ENCODE peak calls at places on chromosomes 16 and 17, in seven cellular contexts. K is IMR-90, S is adrenal gland, N is heart left ventricle, Q is esophagus muscularis mucosa, B is uterus, M is ovary. P is an unnamed sample.

GRCh38 chr17:17535957-17536356 is 39.8 kb upstream of the RASD1 start:
- DNase-seq in K (peak), S (peak), N (peak), Q (no peak), B (peak), M (no peak), P (no peak)

GRCh38 chr16:87202346-87202745 is 114.8 kb downstream of the C16orf95 start:
- DNase-seq in K (peak), S (no peak), N (no peak), Q (no peak), B (no peak), M (no peak), P (no peak)

GRCh38 chr17:50949128-50950001 is 83.2 kb upstream of the TOB1 start:
- DNase-seq in K (no peak), S (peak), N (peak), Q (no peak), B (no peak), M (peak), P (no peak)

GRCh38 chr17:4658478-4659305 is 17.2 kb upstream of the ALOX15 start:
- DNase-seq in K (peak), S (no peak), N (no peak), Q (no peak), B (no peak), M (no peak), P (no peak)

GRCh38 chr16:85029413-85029794 is 1.8 kb downstream of the KIAA0513 start:
- DNase-seq in K (peak), S (no peak), N (no peak), Q (no peak), B (peak), M (no peak), P (no peak)

GRCh38 chr16:1573301-1573700 is 38.6 kb downstream of the IFT140 start:
- DNase-seq in K (no peak), S (no peak), N (no peak), Q (no peak), B (no peak), M (no peak), P (no peak)

GRCh38 chr17:1607971-1608320 is 20.7 kb downstream of the SLC43A2 start:
- DNase-seq in K (no peak), S (no peak), N (no peak), Q (no peak), B (no peak), M (no peak), P (no peak)

GRCh38 chr16:57866529-57866918 is 64.2 kb upstream of the KIFC3 start:
- DNase-seq in K (no peak), S (no peak), N (no peak), Q (no peak), B (no peak), M (no peak), P (no peak)

GRCh38 chr16:53816211-53816610 is 112.3 kb downstream of the FTO start:
- DNase-seq in K (no peak), S (no peak), N (no peak), Q (no peak), B (no peak), M (no peak), P (no peak)

GRCh38 chr16:31714899-31715504 is 158.6 kb upstream of the ZNF267 start:
- DNase-seq in K (no peak), S (no peak), N (no peak), Q (no peak), B (no peak), M (no peak), P (no peak)

GRCh38 chr17:44115585-44116415 is 7.6 kb downstream of the HDAC5 start:
- DNase-seq in K (peak), S (no peak), N (no peak), Q (no peak), B (peak), M (peak), P (no peak)

GRCh38 chr17:14746784-14747575 is 446.1 kb downstream of the HS3ST3B1 start:
- DNase-seq in K (no peak), S (no peak), N (no peak), Q (peak), B (no peak), M (no peak), P (no peak)

GRCh38 chr17:81713556-81714411 is 1.7 kb downstream of the SLC25A10 start:
- DNase-seq in K (no peak), S (no peak), N (no peak), Q (no peak), B (peak), M (peak), P (peak)
- TF ChIP-seq POLR2A in K (no peak), S (no peak), N (no peak), Q (no peak), B (no peak), M (no peak), P (peak)

GRCh38 chr17:55283256-55283965 is 18.7 kb downstream of the HLF start:
- DNase-seq in K (no peak), S (no peak), N (no peak), Q (no peak), B (no peak), M (no peak), P (no peak)
- H3K27ac ChIP-seq in K (no peak), S (peak), N (peak), Q (peak), B (peak), M (peak), P (peak)

GRCh38 chr17:21295036-21295952 is 10.8 kb downstream of the MAP2K3 start:
- DNase-seq in K (peak), S (no peak), N (peak), Q (no peak), B (no peak), M (no peak), P (peak)
- TF ChIP-seq POLR2A in K (no peak), S (no peak), N (no peak), Q (no peak), B (no peak), M (no peak), P (no peak)

GRCh38 chr16:11254913-11255736 is 879 bp downstream of the SOCS1 start:
- DNase-seq in K (peak), S (peak), N (peak), Q (no peak), B (peak), M (peak), P (peak)

GRCh38 chr16:11255737-11256656 is at the start of gene SOCS1:
- DNase-seq in K (peak), S (peak), N (peak), Q (peak), B (peak), M (peak), P (peak)

GRCh38 chr16:11252482-11252931 is 3.5 kb downstream of the SOCS1 start:
- DNase-seq in K (no peak), S (no peak), N (no peak), Q (no peak), B (no peak), M (no peak), P (no peak)

GRCh38 chr16:11253009-11253994 is 2.7 kb downstream of the SOCS1 start:
- DNase-seq in K (peak), S (no peak), N (peak), Q (no peak), B (no peak), M (no peak), P (no peak)

DNA sequence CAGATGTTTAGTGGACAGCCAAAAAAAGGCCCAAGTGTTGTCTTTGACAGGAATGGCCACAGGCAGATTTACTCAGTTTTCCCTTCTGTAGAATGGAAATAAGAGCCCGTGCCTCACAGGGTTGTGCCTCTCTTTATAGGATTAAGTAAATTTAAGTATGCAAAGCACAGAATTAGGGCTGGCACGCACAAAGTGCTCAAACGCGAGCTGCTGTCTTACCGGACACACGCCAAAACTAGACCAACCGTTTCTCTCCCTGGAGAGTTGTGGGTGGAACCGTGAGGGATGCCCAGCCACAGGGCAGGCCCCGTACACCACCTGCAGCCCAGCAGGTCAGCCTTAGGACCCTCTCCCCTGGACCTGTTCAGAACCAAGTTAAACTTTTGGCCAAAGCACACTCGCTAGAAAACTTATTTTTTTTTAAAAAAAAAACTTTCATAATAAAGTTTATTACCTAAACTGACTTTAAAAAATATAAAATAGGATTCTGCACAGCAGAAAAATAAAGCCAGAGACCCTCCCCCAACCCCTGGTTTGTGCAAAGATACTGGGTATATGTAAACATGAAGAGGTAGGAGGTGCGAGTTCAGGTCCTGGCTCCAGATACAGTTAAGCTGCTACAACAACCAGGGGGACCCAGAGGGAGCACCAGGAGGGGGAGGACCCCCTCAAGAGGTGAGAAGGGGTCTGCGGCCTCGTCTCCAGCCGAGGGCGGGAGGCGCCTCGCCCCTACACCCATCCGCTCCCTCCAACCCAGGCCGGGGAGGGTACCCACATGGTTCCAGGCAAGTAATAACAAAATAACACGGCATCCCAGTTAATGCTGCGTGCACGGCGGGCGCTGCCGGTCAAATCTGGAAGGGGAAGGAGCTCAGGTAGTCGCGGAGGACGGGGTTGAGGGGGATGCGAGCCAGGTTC is 1.8 kb downstream of the SOCS1 start:
- DNase-seq in K (peak), S (no peak), N (peak), Q (no peak), B (peak), M (no peak), P (no peak)
- H3K27ac ChIP-seq in K (peak), S (no peak), N (no peak), Q (peak), B (peak), M (peak), P (peak)

P was measured in Peyer's patch.